ENCODE peak calls at places on chromosomes 2 and 18, in five cellular contexts. One of them, this sample, is unnamed. For H3K36me3, the result is how much of the 10 kb centered on the place peaks cover.

GRCh38 chr2:174918886-174919526 is 86.2 kb downstream of the CHN1 start:
- DNase-seq in left lung: no peak
- DNase-seq in tibial artery: no peak
- DNase-seq in adrenal gland: no peak
- DNase-seq in gastrocnemius medialis: no peak
- DNase-seq in this sample: no peak

GRCh38 chr18:36856815-36857214 is 27.9 kb downstream of the KIAA1328 start:
- DNase-seq in left lung: no peak
- DNase-seq in adrenal gland: no peak
- DNase-seq in gastrocnemius medialis: no peak
- DNase-seq in tibial artery: no peak
- DNase-seq in this sample: no peak

GRCh38 chr2:109174214-109174613 is 45.2 kb downstream of the SH3RF3 start:
- DNase-seq in adrenal gland: no peak
- DNase-seq in tibial artery: no peak
- DNase-seq in gastrocnemius medialis: no peak
- DNase-seq in left lung: no peak
- DNase-seq in this sample: no peak

GRCh38 chr18:9804517-9805104 is 81.2 kb upstream of the TXNDC2 start:
- DNase-seq in tibial artery: no peak
- DNase-seq in gastrocnemius medialis: peak
- DNase-seq in left lung: no peak
- DNase-seq in adrenal gland: peak
- DNase-seq in this sample: no peak

GRCh38 chr2:205175831-205176230 is 506.5 kb upstream of the NRP2 start:
- DNase-seq in left lung: no peak
- DNase-seq in adrenal gland: no peak
- DNase-seq in tibial artery: no peak
- DNase-seq in gastrocnemius medialis: no peak
- DNase-seq in this sample: no peak

GRCh38 chr2:64092502-64092901 is 51.7 kb downstream of the PELI1 start:
- DNase-seq in adrenal gland: no peak
- DNase-seq in left lung: no peak
- DNase-seq in gastrocnemius medialis: no peak
- DNase-seq in tibial artery: no peak
- DNase-seq in this sample: no peak

GRCh38 chr2:98764499-98764898 is 33.6 kb upstream of the MGAT4A start:
- DNase-seq in left lung: no peak
- DNase-seq in gastrocnemius medialis: no peak
- DNase-seq in adrenal gland: no peak
- DNase-seq in tibial artery: no peak
- DNase-seq in this sample: no peak

GRCh38 chr18:62525611-62526010 is 2.8 kb downstream of the ZCCHC2 start:
- DNase-seq in gastrocnemius medialis: no peak
- DNase-seq in tibial artery: no peak
- DNase-seq in adrenal gland: no peak
- DNase-seq in left lung: no peak
- DNase-seq in this sample: no peak

GRCh38 chr18:22337311-22337710 is 80.4 kb downstream of the CTAGE1 start:
- DNase-seq in left lung: no peak
- DNase-seq in gastrocnemius medialis: no peak
- DNase-seq in adrenal gland: peak
- DNase-seq in tibial artery: no peak
- DNase-seq in this sample: no peak

GRCh38 chr2:35410431-35411061 is 945.0 kb upstream of the CRIM1 start:
- DNase-seq in left lung: no peak
- DNase-seq in tibial artery: no peak
- DNase-seq in gastrocnemius medialis: no peak
- DNase-seq in adrenal gland: peak
- DNase-seq in this sample: no peak

GRCh38 chr2:186755066-186755465 is 61.2 kb downstream of the FAM171B start:
- DNase-seq in tibial artery: no peak
- DNase-seq in adrenal gland: no peak
- DNase-seq in gastrocnemius medialis: no peak
- DNase-seq in left lung: no peak
- DNase-seq in this sample: no peak

GRCh38 chr2:133633851-133634250 is 65.6 kb upstream of the NCKAP5 start:
- DNase-seq in left lung: no peak
- DNase-seq in tibial artery: no peak
- DNase-seq in gastrocnemius medialis: no peak
- DNase-seq in adrenal gland: no peak
- DNase-seq in this sample: no peak

GRCh38 chr2:103179800-103180199 is 418.0 kb downstream of the TMEM182 start:
- DNase-seq in tibial artery: no peak
- DNase-seq in left lung: no peak
- DNase-seq in gastrocnemius medialis: no peak
- DNase-seq in adrenal gland: no peak
- DNase-seq in this sample: no peak

GRCh38 chr2:150028337-150028736 is 440.8 kb upstream of the MMADHC start:
- DNase-seq in tibial artery: no peak
- DNase-seq in gastrocnemius medialis: no peak
- DNase-seq in adrenal gland: no peak
- DNase-seq in left lung: no peak
- DNase-seq in this sample: no peak

GRCh38 chr2:218216336-218216673 is 684 bp upstream of the ARPC2 start:
- DNase-seq in adrenal gland: no peak
- DNase-seq in left lung: no peak
- DNase-seq in tibial artery: no peak
- DNase-seq in gastrocnemius medialis: peak
- DNase-seq in this sample: no peak

GRCh38 chr2:217943379-217944321 is 59.1 kb downstream of the TNS1 start:
- DNase-seq in gastrocnemius medialis: peak
- DNase-seq in left lung: peak
- DNase-seq in tibial artery: peak
- DNase-seq in adrenal gland: peak
- DNase-seq in this sample: peak

GRCh38 chr2:69717902-69718301 is 24.0 kb upstream of the ANXA4 start:
- DNase-seq in tibial artery: no peak
- DNase-seq in left lung: no peak
- DNase-seq in adrenal gland: no peak
- DNase-seq in gastrocnemius medialis: no peak
- DNase-seq in this sample: no peak

GRCh38 chr2:218245214-218245613 is 15.6 kb upstream of the GPBAR1 start:
- DNase-seq in tibial artery: no peak
- DNase-seq in adrenal gland: no peak
- DNase-seq in gastrocnemius medialis: no peak
- DNase-seq in left lung: peak
- DNase-seq in this sample: no peak

GRCh38 chr2:203574824-203575223 is 39.7 kb upstream of the RAPH1 start:
- DNase-seq in adrenal gland: no peak
- DNase-seq in left lung: no peak
- DNase-seq in tibial artery: no peak
- DNase-seq in gastrocnemius medialis: no peak
- DNase-seq in this sample: no peak

GRCh38 chr18:73384246-73384645 is 516.5 kb upstream of the NETO1 start:
- DNase-seq in left lung: no peak
- DNase-seq in tibial artery: no peak
- DNase-seq in gastrocnemius medialis: no peak
- DNase-seq in adrenal gland: no peak
- DNase-seq in this sample: no peak

GRCh38 chr2:227805578-227805977 is 8.1 kb upstream of the CCL20 start:
- DNase-seq in adrenal gland: no peak
- DNase-seq in tibial artery: no peak
- DNase-seq in gastrocnemius medialis: no peak
- DNase-seq in left lung: no peak
- DNase-seq in this sample: no peak

GRCh38 chr18:74546751-74547530 is 12.6 kb downstream of the CNDP1 start:
- DNase-seq in tibial artery: peak
- DNase-seq in left lung: no peak
- DNase-seq in gastrocnemius medialis: no peak
- DNase-seq in adrenal gland: peak
- DNase-seq in this sample: no peak

GRCh38 chr2:22281033-22281432 is 1103.9 kb upstream of the KLHL29 start:
- DNase-seq in left lung: no peak
- DNase-seq in gastrocnemius medialis: no peak
- DNase-seq in adrenal gland: peak
- DNase-seq in tibial artery: no peak
- DNase-seq in this sample: no peak

GRCh38 chr18:38923136-38923535 is 1357.5 kb upstream of the CELF4 start:
- DNase-seq in tibial artery: no peak
- DNase-seq in adrenal gland: no peak
- DNase-seq in left lung: no peak
- DNase-seq in gastrocnemius medialis: no peak
- DNase-seq in this sample: no peak

GRCh38 chr2:42754021-42754775 is 9.7 kb downstream of the OXER1 start:
- DNase-seq in tibial artery: no peak
- DNase-seq in adrenal gland: peak
- DNase-seq in gastrocnemius medialis: peak
- DNase-seq in left lung: no peak
- DNase-seq in this sample: no peak

GRCh38 chr2:84716564-84716963 is 164.3 kb downstream of the TRABD2A start:
- DNase-seq in gastrocnemius medialis: no peak
- DNase-seq in left lung: no peak
- DNase-seq in adrenal gland: no peak
- DNase-seq in tibial artery: no peak
- DNase-seq in this sample: no peak

GRCh38 chr2:20144861-20145260 is 80.1 kb downstream of the SDC1 start:
- DNase-seq in adrenal gland: no peak
- DNase-seq in left lung: no peak
- DNase-seq in gastrocnemius medialis: no peak
- DNase-seq in tibial artery: no peak
- DNase-seq in this sample: no peak

GRCh38 chr18:45877403-45877802 is 51.9 kb downstream of the SIGLEC15 start:
- DNase-seq in gastrocnemius medialis: no peak
- DNase-seq in tibial artery: no peak
- DNase-seq in adrenal gland: no peak
- DNase-seq in left lung: no peak
- DNase-seq in this sample: no peak
- H3K36me3 ChIP-seq in gastrocnemius medialis: under half
- H3K36me3 ChIP-seq in tibial artery: under half
- H3K36me3 ChIP-seq in adrenal gland: under half
- H3K36me3 ChIP-seq in left lung: half or more
- H3K36me3 ChIP-seq in this sample: under half

GRCh38 chr2:182766626-182767025 is 50.6 kb downstream of the DNAJC10 start:
- DNase-seq in tibial artery: no peak
- DNase-seq in left lung: no peak
- DNase-seq in gastrocnemius medialis: no peak
- DNase-seq in adrenal gland: no peak
- DNase-seq in this sample: no peak

GRCh38 chr2:182763311-182763912 is 47.4 kb downstream of the DNAJC10 start:
- DNase-seq in gastrocnemius medialis: no peak
- DNase-seq in adrenal gland: peak
- DNase-seq in tibial artery: no peak
- DNase-seq in left lung: no peak
- DNase-seq in this sample: no peak

GRCh38 chr2:182758379-182758778 is 42.3 kb downstream of the DNAJC10 start:
- DNase-seq in left lung: no peak
- DNase-seq in tibial artery: no peak
- DNase-seq in adrenal gland: no peak
- DNase-seq in gastrocnemius medialis: no peak
- DNase-seq in this sample: no peak

GRCh38 chr2:182767578-182767977 is 51.5 kb downstream of the DNAJC10 start:
- DNase-seq in left lung: no peak
- DNase-seq in adrenal gland: peak
- DNase-seq in tibial artery: no peak
- DNase-seq in gastrocnemius medialis: no peak
- DNase-seq in this sample: no peak

DNA sequence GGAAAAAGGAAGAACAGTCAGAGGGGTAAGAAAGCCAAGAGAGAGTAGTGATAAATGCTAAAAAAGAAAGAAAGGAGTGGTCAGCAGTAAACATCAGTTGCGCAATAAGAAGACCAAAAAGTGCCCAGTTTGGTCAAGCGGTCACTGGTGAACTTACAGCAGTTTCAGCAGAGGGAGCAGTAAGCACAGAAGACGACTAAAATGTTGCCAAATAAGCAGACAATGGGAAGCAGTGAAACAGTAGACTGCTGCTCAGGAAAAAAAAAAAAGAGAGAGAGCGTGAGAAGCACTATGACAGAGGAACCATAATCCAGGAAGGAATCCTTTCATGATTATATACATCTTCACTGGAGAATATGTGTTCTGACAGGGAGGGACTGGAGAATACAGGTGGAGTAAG is 45.8 kb downstream of the DNAJC10 start:
- DNase-seq in adrenal gland: no peak
- DNase-seq in left lung: no peak
- DNase-seq in gastrocnemius medialis: no peak
- DNase-seq in tibial artery: peak
- DNase-seq in this sample: no peak
- TF ChIP-seq CTCF in adrenal gland: no peak
- TF ChIP-seq CTCF in left lung: no peak
- TF ChIP-seq CTCF in gastrocnemius medialis: no peak
- TF ChIP-seq CTCF in tibial artery: peak
- TF ChIP-seq CTCF in this sample: no peak

GRCh38 chr2:23939054-23939436 is 1.2 kb upstream of the UBXN2A start:
- DNase-seq in gastrocnemius medialis: no peak
- DNase-seq in adrenal gland: no peak
- DNase-seq in left lung: no peak
- DNase-seq in tibial artery: no peak
- DNase-seq in this sample: no peak
- H3K27ac ChIP-seq in gastrocnemius medialis: peak
- H3K27ac ChIP-seq in adrenal gland: no peak
- H3K27ac ChIP-seq in left lung: no peak
- H3K27ac ChIP-seq in tibial artery: peak
- H3K27ac ChIP-seq in this sample: peak

GRCh38 chr2:170026361-170026760 is 151.6 kb upstream of the MYO3B start:
- DNase-seq in tibial artery: no peak
- DNase-seq in gastrocnemius medialis: no peak
- DNase-seq in left lung: no peak
- DNase-seq in adrenal gland: no peak
- DNase-seq in this sample: no peak
- H3K36me3 ChIP-seq in tibial artery: under half
- H3K36me3 ChIP-seq in gastrocnemius medialis: under half
- H3K36me3 ChIP-seq in left lung: under half
- H3K36me3 ChIP-seq in adrenal gland: under half
- H3K36me3 ChIP-seq in this sample: under half

GRCh38 chr2:158388159-158388558 is 68.4 kb downstream of the CCDC148 start:
- DNase-seq in adrenal gland: no peak
- DNase-seq in tibial artery: no peak
- DNase-seq in left lung: no peak
- DNase-seq in gastrocnemius medialis: no peak
- DNase-seq in this sample: no peak
- TF ChIP-seq CTCF in adrenal gland: no peak
- TF ChIP-seq CTCF in tibial artery: no peak
- TF ChIP-seq CTCF in left lung: no peak
- TF ChIP-seq CTCF in gastrocnemius medialis: no peak
- TF ChIP-seq CTCF in this sample: no peak

GRCh38 chr2:73268831-73269685 is 15.2 kb downstream of the FBXO41 start:
- DNase-seq in left lung: no peak
- DNase-seq in tibial artery: no peak
- DNase-seq in adrenal gland: no peak
- DNase-seq in gastrocnemius medialis: no peak
- DNase-seq in this sample: no peak
- H3K27ac ChIP-seq in left lung: no peak
- H3K27ac ChIP-seq in tibial artery: no peak
- H3K27ac ChIP-seq in adrenal gland: no peak
- H3K27ac ChIP-seq in gastrocnemius medialis: no peak
- H3K27ac ChIP-seq in this sample: no peak

DNA sequence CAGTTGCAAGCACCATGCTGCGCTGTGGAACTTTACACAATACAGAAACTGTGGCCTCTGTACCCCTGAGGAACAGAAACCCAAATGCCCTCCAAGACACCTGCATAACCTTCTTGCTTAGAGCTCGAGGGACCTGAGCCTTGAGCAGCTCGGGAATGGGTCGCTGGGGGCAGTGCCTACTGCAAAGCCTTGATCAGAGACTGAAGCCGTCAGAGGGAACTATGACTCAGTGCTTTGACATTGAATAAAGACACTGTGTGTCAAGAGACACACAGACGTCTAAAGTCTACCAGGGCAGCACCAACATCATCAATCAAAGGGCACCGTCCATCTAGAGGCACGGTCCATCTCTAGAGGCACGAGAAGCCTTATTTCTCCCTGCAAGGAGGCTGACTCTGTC is 30.6 kb downstream of the GPR45 start:
- DNase-seq in adrenal gland: peak
- DNase-seq in tibial artery: no peak
- DNase-seq in gastrocnemius medialis: no peak
- DNase-seq in left lung: no peak
- DNase-seq in this sample: no peak
- H3K36me3 ChIP-seq in adrenal gland: under half
- H3K36me3 ChIP-seq in tibial artery: half or more
- H3K36me3 ChIP-seq in gastrocnemius medialis: under half
- H3K36me3 ChIP-seq in left lung: half or more
- H3K36me3 ChIP-seq in this sample: half or more